ENCODE peak calls at places on chromosomes 12 and 14, in five cellular contexts. X is iris pigment epithelial cell; G is psoas muscle; W is NCI-H510A treated with DMSO at 0.1 percent for 48 hours; Q is stimulated activated CD4-positive, alpha-beta T cell treated with anti-CD3 and anti-CD28 coated beads, Interleukin-2, amount 100 ng/mL, for 24 hours. O is an unnamed sample.

GRCh38 chr14:44316647-44317432 is 190.2 kb downstream of the FSCB start:
- DNase-seq in X (peak), G (no peak), W (peak), Q (peak), O (peak)

GRCh38 chr14:97218336-97218712 is 421.1 kb downstream of the VRK1 start:
- DNase-seq in X (no peak), G (no peak), W (no peak), Q (no peak), O (no peak)

GRCh38 chr14:34857689-34858449 is 17.3 kb downstream of the BAZ1A start:
- DNase-seq in X (no peak), G (no peak), W (no peak), Q (no peak), O (no peak)

GRCh38 chr14:88613552-88614010 is 50.7 kb downstream of the ZC3H14 start:
- DNase-seq in X (peak), G (no peak), W (no peak), Q (no peak), O (no peak)

GRCh38 chr14:24978862-24979724 is 70.9 kb downstream of the STXBP6 start:
- DNase-seq in X (peak), G (no peak), W (no peak), Q (no peak), O (no peak)

GRCh38 chr12:20716037-20716436 is 20.9 kb downstream of the SLCO1C1 start:
- DNase-seq in X (no peak), G (no peak), W (peak), Q (no peak), O (no peak)

GRCh38 chr14:100067971-100068959 is 3.0 kb downstream of the EVL start:
- DNase-seq in X (peak), G (no peak), W (peak), Q (peak), O (peak)

GRCh38 chr14:92254786-92255185 is 68.2 kb upstream of the SLC24A4 start:
- DNase-seq in X (peak), G (peak), W (no peak), Q (no peak), O (no peak)

GRCh38 chr12:74379114-74379513 is 158.5 kb upstream of the ATXN7L3B start:
- DNase-seq in X (no peak), G (no peak), W (no peak), Q (no peak), O (no peak)

GRCh38 chr14:105364100-105364708 is 34.1 kb upstream of the TEX22 start:
- DNase-seq in X (peak), G (no peak), W (no peak), Q (peak), O (peak)

GRCh38 chr12:104280703-104281458 is 22.7 kb upstream of the EID3 start:
- DNase-seq in X (peak), G (no peak), W (no peak), Q (no peak), O (no peak)

GRCh38 chr14:21264025-21264801 is 5.0 kb downstream of the HNRNPC start:
- DNase-seq in X (peak), G (no peak), W (no peak), Q (no peak), O (no peak)

GRCh38 chr12:63206908-63207307 is 55.9 kb upstream of the AVPR1A start:
- DNase-seq in X (peak), G (peak), W (peak), Q (no peak), O (no peak)

GRCh38 chr12:91565246-91565645 is 382.6 kb upstream of the DCN start:
- DNase-seq in X (peak), G (no peak), W (no peak), Q (peak), O (peak)

O was measured in stimulated activated naive CD4-positive, alpha-beta T cell treated with Interleukin-2 at 50 U/mL for 16 hours.